ENCODE peak calls at places on chromosomes 11 and 22, in nine cellular contexts. V is astrocyte of the spinal cord, Y is body of pancreas, N is Panc1, P is epithelial cell of proximal tubule, O is cardiac fibroblast, S is fibroblast of the aortic adventitia, X is heart right ventricle, Q is brain microvascular endothelial cell. Z is an unnamed sample.

GRCh38 chr11:110979696-110980095 is 265.8 kb upstream of the POU2AF2 start:
- DNase-seq in Y (no peak), S (peak; percentile 52), O (peak; percentile 33), N (no peak), P (peak; percentile 74), X (no peak), V (peak; percentile 45), Q (no peak), Z (no peak)

GRCh38 chr11:87463486-87464102 is 425.9 kb downstream of the TMEM135 start:
- DNase-seq in P (no peak), Y (no peak), X (no peak), N (peak; percentile 17), S (no peak), V (peak; percentile 13), O (peak; percentile 39), Q (peak; percentile 33), Z (peak; percentile 5)

GRCh38 chr11:80435345-80435744 is 994.5 kb upstream of the TENM4 start:
- DNase-seq in V (no peak), X (no peak), P (no peak), O (no peak), N (no peak), Y (no peak), S (no peak), Q (no peak), Z (no peak)

GRCh38 chr11:64804346-64805210 is 1.6 kb upstream of the MAP4K2 start:
- DNase-seq in Q (no peak), Y (no peak), V (no peak), N (no peak), O (no peak), P (no peak), X (no peak), S (no peak), Z (no peak)

GRCh38 chr11:134628426-134628825 is 216.4 kb upstream of the B3GAT1 start:
- DNase-seq in N (no peak), V (no peak), Q (no peak), P (no peak), Y (no peak), X (no peak), O (no peak), S (no peak), Z (no peak)

GRCh38 chr11:125551835-125552342 is 17.4 kb upstream of the EI24 start:
- DNase-seq in O (no peak), X (no peak), Y (no peak), S (no peak), N (no peak), P (no peak), V (no peak), Q (no peak), Z (no peak)

GRCh38 chr22:38860291-38861169 is 11.5 kb downstream of the CBX6 start:
- DNase-seq in N (no peak), O (no peak), X (no peak), S (no peak), Q (no peak), V (no peak), Y (no peak), P (no peak), Z (no peak)

GRCh38 chr11:131770801-131771200 is 400.4 kb downstream of the NTM start:
- DNase-seq in S (peak; percentile 32), Q (no peak), O (peak; percentile 55), Y (no peak), V (peak; percentile 48), P (no peak), N (no peak), X (no peak), Z (peak; percentile 28)

GRCh38 chr11:26578998-26579635 is 7.1 kb upstream of the MUC15 start:
- DNase-seq in V (peak; percentile 35), N (no peak), P (no peak), Y (no peak), S (peak; percentile 28), Q (no peak), O (peak; percentile 76), X (no peak), Z (peak; percentile 24)

GRCh38 chr11:13169709-13170108 is 107.9 kb upstream of the BMAL1 start:
- DNase-seq in X (no peak), Q (peak; percentile 79), O (peak; percentile 90), S (peak; percentile 95), V (peak; percentile 91), Y (peak; percentile 14), P (no peak), N (no peak), Z (peak; percentile 94)

GRCh38 chr22:49861642-49862407 is 8.2 kb downstream of the ZBED4 start:
- DNase-seq in P (no peak), N (no peak), X (no peak), Y (no peak), S (no peak), Q (no peak), V (no peak), O (no peak), Z (peak; percentile 23)

GRCh38 chr11:57638005-57638760 is 11.5 kb downstream of the YPEL4 start:
- DNase-seq in Q (peak; percentile 86), P (no peak), V (peak; percentile 84), O (peak; percentile 88), Y (peak; percentile 64), X (peak; percentile 87), N (no peak), S (peak; percentile 84), Z (peak; percentile 87)

GRCh38 chr11:90775573-90776165 is 552.8 kb upstream of the CHORDC1 start:
- DNase-seq in P (no peak), N (no peak), X (no peak), Q (no peak), S (no peak), Y (no peak), V (no peak), O (no peak), Z (no peak)

GRCh38 chr11:90779098-90779497 is 556.2 kb upstream of the CHORDC1 start:
- DNase-seq in P (no peak), Q (no peak), X (no peak), Y (no peak), S (no peak), O (no peak), V (no peak), N (no peak), Z (no peak)

GRCh38 chr11:90770007-90770406 is 547.2 kb upstream of the CHORDC1 start:
- DNase-seq in N (no peak), Y (no peak), O (no peak), S (no peak), P (no peak), V (no peak), Q (no peak), X (no peak), Z (no peak)

GRCh38 chr11:90774727-90775572 is 552.1 kb upstream of the CHORDC1 start:
- DNase-seq in V (no peak), P (no peak), O (no peak), Q (no peak), X (no peak), N (no peak), S (no peak), Y (no peak), Z (no peak)
- H3K4me3 ChIP-seq in V (no peak overlapping the region), P (no peak overlapping the region), O (no peak overlapping the region), Q (no peak overlapping the region), X (no peak overlapping the region), N (no peak overlapping the region), S (no peak overlapping the region), Y (no peak overlapping the region), Z (no peak overlapping the region)

GRCh38 chr11:33733978-33734377 is 2.2 kb downstream of the CD59 start:
- DNase-seq in X (no peak), Y (no peak), S (no peak), N (no peak), V (no peak), Q (no peak), O (peak; percentile 40), P (no peak), Z (peak; percentile 38)

GRCh38 chr11:33735166-33735425 is 1.1 kb downstream of the CD59 start:
- DNase-seq in Q (no peak), V (no peak), S (no peak), Y (no peak), X (no peak), O (no peak), N (no peak), P (no peak), Z (no peak)

GRCh38 chr11:33736148-33736809 is at the start of gene CD59:
- DNase-seq in O (peak; percentile 93), S (peak; percentile 88), V (peak; percentile 92), N (no peak), X (peak; percentile 98), P (no peak), Y (peak; percentile 97), Q (peak; percentile 93), Z (peak; percentile 94)

GRCh38 chr11:33735426-33736147 is 636 bp downstream of the CD59 start:
- DNase-seq in X (no peak), N (no peak), V (peak; percentile 33), Q (no peak), P (no peak), S (no peak), O (peak; percentile 42), Y (peak; percentile 37), Z (no peak)

GRCh38 chr11:33734441-33735165 is 1.6 kb downstream of the CD59 start:
- DNase-seq in N (no peak), S (peak; percentile 77), X (no peak), O (peak; percentile 63), V (peak; percentile 77), Y (no peak), P (no peak), Q (peak; percentile 30), Z (peak; percentile 65)
- TF ChIP-seq CTCF in N (no peak), S (no peak), X (no peak), O (no peak), V (no peak), Y (no peak), P (no peak), Q (no peak), Z (no peak)

DNA sequence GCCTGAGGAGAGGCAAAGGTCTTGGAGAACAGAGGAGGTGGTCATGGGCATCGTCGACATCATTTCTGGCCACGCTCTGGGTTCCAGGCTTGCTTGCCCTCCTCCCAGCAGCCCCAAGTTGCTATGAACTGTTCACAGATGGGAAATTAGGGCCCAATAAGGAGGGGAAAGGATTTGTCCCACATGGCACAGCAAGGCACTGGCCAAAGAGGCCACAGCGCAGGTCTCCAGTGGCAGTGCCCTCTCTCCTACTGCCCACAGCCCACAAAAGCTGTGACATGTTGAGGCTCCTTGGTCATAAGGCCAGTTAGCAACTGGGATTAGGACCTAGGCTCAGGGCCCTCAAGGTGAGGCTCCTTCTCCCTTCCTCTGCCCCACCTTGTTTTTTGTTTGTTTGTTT is 1.6 kb upstream of the PEX16 start:
- DNase-seq in O (no peak), N (no peak), Y (no peak), S (no peak), P (no peak), Q (no peak), V (no peak), X (no peak), Z (no peak)
- H3K4me3 ChIP-seq in O (no peak overlapping the region), N (no peak overlapping the region), Y (no peak overlapping the region), S (no peak overlapping the region), P (no peak overlapping the region), Q (no peak overlapping the region), V (no peak overlapping the region), X (peak overlapping the region; percentile 98), Z (no peak overlapping the region)

DNA sequence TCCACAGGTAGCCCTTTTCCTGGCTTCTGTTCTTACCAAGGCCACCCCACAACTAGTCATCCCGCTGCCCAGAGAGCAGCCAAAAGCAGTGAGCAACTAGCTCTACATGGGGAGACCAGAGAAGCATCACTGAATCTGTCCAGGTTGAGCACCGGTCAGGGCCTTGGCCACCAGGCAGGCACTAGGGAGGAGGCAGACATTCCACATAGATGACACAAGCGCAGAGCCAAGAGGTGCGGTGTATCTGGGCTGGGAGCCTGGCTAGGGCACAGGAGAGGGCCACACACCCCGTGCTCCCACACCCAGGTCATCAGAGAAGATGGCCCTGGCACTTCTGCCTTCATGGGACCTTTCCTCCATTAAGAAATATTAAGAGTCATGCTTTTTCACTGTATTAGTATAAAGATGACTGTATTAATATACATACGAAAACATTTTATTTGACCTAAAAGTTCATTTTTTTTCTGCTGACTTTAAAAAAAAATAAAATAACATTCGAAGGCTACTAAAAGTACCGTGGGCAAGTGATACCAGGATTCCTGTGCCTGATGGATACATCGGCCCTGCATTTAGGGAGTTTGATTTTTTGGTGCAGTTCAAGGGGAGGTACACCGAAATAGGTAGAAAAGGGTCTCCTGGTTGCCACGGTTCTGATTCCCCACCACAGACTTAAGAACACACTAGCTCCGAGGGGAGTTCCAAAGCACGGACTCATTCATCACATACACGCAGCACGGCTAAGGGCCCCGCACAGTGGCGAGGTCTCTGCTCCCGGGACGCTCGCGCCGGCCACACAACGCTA is 1.2 kb downstream of the DGCR2 start:
- DNase-seq in Y (peak; percentile 83), S (peak; percentile 32), O (peak; percentile 57), N (no peak), P (no peak), V (peak; percentile 27), X (peak; percentile 15), Q (peak; percentile 28), Z (peak; percentile 32)
- TF ChIP-seq CTCF in Y (no peak), S (no peak), O (no peak), N (no peak), P (no peak), V (no peak), X (no peak), Q (no peak), Z (no peak)